ENCODE peak calls at places on chromosomes 1 and 21, in ten cellular contexts. P is CD8-positive, alpha-beta memory T cell; Q is left ventricle myocardium inferior; F is astrocyte; E is tibial nerve; B is GM23338; D is mesendoderm; V is uterus; Y is prostate gland; L is heart right ventricle. X is an unnamed sample. For H3K4me1, the result is how much of the 10 kb centered on the place peaks cover.

GRCh38 chr1:200992382-200993101 is 31.0 kb downstream of the KIF21B start:
- DNase-seq in P (no peak), Q (no peak), F (no peak), E (no peak), B (no peak), D (no peak), V (no peak), Y (no peak), L (no peak), X (no peak)

GRCh38 chr1:185408675-185409270 is 91.7 kb upstream of the IVNS1ABP start:
- DNase-seq in P (no peak), Q (no peak), F (peak), E (no peak), B (no peak), D (no peak), V (no peak), Y (no peak), L (no peak), X (no peak)

GRCh38 chr1:234213576-234214128 is 159.6 kb upstream of the COA6 start:
- DNase-seq in P (no peak), Q (no peak), F (no peak), E (no peak), B (no peak), D (no peak), V (no peak), Y (no peak), L (no peak), X (no peak)

GRCh38 chr21:31340499-31340898 is 3.6 kb downstream of the TIAM1 start:
- DNase-seq in P (no peak), Q (no peak), F (no peak), E (no peak), B (no peak), D (no peak), V (no peak), Y (no peak), L (no peak), X (no peak)

GRCh38 chr21:32101206-32101763 is 177.6 kb downstream of the MIS18A start:
- DNase-seq in P (no peak), Q (no peak), F (no peak), E (no peak), B (no peak), D (no peak), V (no peak), Y (no peak), L (no peak), X (no peak)

GRCh38 chr1:100851726-100852125 is 42.9 kb downstream of the EXTL2 start:
- DNase-seq in P (no peak), Q (no peak), F (no peak), E (no peak), B (no peak), D (no peak), V (no peak), Y (no peak), L (no peak), X (no peak)

GRCh38 chr1:35203295-35203694 is 10.3 kb upstream of the SFPQ start:
- DNase-seq in P (no peak), Q (no peak), F (no peak), E (no peak), B (no peak), D (no peak), V (no peak), Y (no peak), L (no peak), X (no peak)

GRCh38 chr1:64471218-64471719 is 1.3 kb downstream of the CACHD1 start:
- DNase-seq in P (no peak), Q (peak), F (no peak), E (no peak), B (peak), D (peak), V (peak), Y (peak), L (peak), X (peak)

GRCh38 chr1:106022312-106022902 is 1034.1 kb upstream of the PRMT6 start:
- DNase-seq in P (no peak), Q (no peak), F (no peak), E (no peak), B (peak), D (peak), V (no peak), Y (no peak), L (no peak), X (no peak)

GRCh38 chr1:160672118-160672517 is 25.3 kb upstream of the SLAMF1 start:
- DNase-seq in P (no peak), Q (no peak), F (no peak), E (no peak), B (peak), D (peak), V (no peak), Y (no peak), L (no peak), X (no peak)

GRCh38 chr1:7954683-7955082 is 6.8 kb upstream of the PARK7 start:
- DNase-seq in P (no peak), Q (no peak), F (no peak), E (no peak), B (no peak), D (no peak), V (no peak), Y (no peak), L (no peak), X (no peak)

GRCh38 chr1:66182551-66183178 is 351.3 kb upstream of the SGIP1 start:
- DNase-seq in P (peak), Q (no peak), F (peak), E (no peak), B (no peak), D (no peak), V (peak), Y (no peak), L (no peak), X (peak)

GRCh38 chr1:107058245-107059032 is 2.0 kb downstream of the PRMT6 start:
- DNase-seq in P (no peak), Q (no peak), F (no peak), E (no peak), B (no peak), D (peak), V (no peak), Y (no peak), L (no peak), X (no peak)

GRCh38 chr1:55912438-55912837 is 666.9 kb downstream of the PLPP3 start:
- DNase-seq in P (no peak), Q (no peak), F (no peak), E (no peak), B (no peak), D (no peak), V (no peak), Y (no peak), L (no peak), X (peak)

GRCh38 chr1:55589656-55590297 is 374.6 kb upstream of the USP24 start:
- DNase-seq in P (no peak), Q (no peak), F (peak), E (no peak), B (no peak), D (no peak), V (no peak), Y (no peak), L (peak), X (peak)

GRCh38 chr1:180863158-180863775 is 49.4 kb upstream of the KIAA1614 start:
- DNase-seq in P (peak), Q (no peak), F (peak), E (no peak), B (peak), D (peak), V (no peak), Y (peak), L (no peak), X (no peak)

GRCh38 chr1:155126494-155127104 is 1.1 kb upstream of the EFNA1 start:
- DNase-seq in P (peak), Q (peak), F (peak), E (no peak), B (peak), D (peak), V (peak), Y (peak), L (peak), X (peak)

GRCh38 chr1:17318262-17318661 is 10.3 kb downstream of the PADI4 start:
- DNase-seq in P (no peak), Q (no peak), F (no peak), E (no peak), B (no peak), D (no peak), V (no peak), Y (no peak), L (no peak), X (no peak)

GRCh38 chr1:30185313-30185712 is 538.1 kb downstream of the MATN1 start:
- DNase-seq in P (no peak), Q (no peak), F (no peak), E (no peak), B (no peak), D (no peak), V (no peak), Y (no peak), L (no peak), X (no peak)

GRCh38 chr1:61609040-61609439 is 115.9 kb downstream of the TM2D1 start:
- DNase-seq in P (no peak), Q (no peak), F (no peak), E (no peak), B (no peak), D (no peak), V (no peak), Y (no peak), L (no peak), X (no peak)

GRCh38 chr1:20587639-20588017 is 1.3 kb upstream of the CDA start:
- DNase-seq in P (no peak), Q (no peak), F (peak), E (no peak), B (no peak), D (no peak), V (peak), Y (no peak), L (no peak), X (no peak)

GRCh38 chr1:182786223-182787001 is 3.2 kb upstream of the NPL start:
- DNase-seq in P (peak), Q (peak), F (peak), E (no peak), B (peak), D (peak), V (peak), Y (no peak), L (peak), X (peak)

GRCh38 chr1:222283147-222283768 is 264.6 kb downstream of the HHIPL2 start:
- DNase-seq in P (no peak), Q (no peak), F (peak), E (no peak), B (no peak), D (no peak), V (no peak), Y (no peak), L (no peak), X (no peak)

GRCh38 chr1:1208713-1209433 is 2.5 kb upstream of the TNFRSF18 start:
- DNase-seq in P (no peak), Q (peak), F (peak), E (no peak), B (peak), D (no peak), V (no peak), Y (no peak), L (peak), X (peak)

GRCh38 chr1:11944358-11944981 is 10.0 kb downstream of the PLOD1 start:
- DNase-seq in P (no peak), Q (no peak), F (no peak), E (no peak), B (peak), D (peak), V (no peak), Y (peak), L (no peak), X (no peak)

GRCh38 chr1:214658175-214658574 is 55.2 kb downstream of the CENPF start:
- DNase-seq in P (no peak), Q (no peak), F (no peak), E (no peak), B (no peak), D (no peak), V (no peak), Y (no peak), L (no peak), X (no peak)

GRCh38 chr1:3409737-3410434 is 44.6 kb upstream of the ARHGEF16 start:
- DNase-seq in P (no peak), Q (peak), F (peak), E (peak), B (peak), D (peak), V (peak), Y (peak), L (peak), X (peak)

DNA sequence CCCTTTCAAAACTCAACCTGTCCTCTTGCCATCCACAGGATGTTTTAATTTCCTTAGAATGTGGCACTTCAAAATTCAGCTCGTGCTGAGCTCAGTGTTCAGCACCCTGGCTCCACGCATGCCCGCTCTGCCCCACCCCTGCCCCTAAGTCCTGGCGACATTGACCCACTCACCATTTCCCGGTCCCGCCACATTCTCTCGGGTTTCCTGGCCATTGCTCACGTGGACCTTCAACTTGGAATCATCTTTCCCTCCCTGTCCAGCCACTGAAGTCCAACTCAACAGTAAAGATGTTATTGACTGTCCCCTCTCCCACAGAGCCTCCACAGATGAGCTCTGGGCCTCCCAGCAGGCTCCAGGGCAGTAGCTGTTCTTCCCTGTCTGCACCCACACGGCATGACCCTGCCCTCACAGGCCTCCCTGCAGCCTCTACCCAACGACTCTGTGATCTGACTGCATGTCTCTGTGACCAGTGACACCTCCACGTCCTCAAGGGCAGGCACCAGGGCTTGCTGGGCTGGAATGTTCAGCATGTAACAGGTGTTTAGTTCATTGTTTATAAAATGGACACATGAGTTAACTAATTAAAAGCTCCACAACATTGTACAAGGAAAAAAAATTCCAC is 53.8 kb downstream of the ITPKB start:
- DNase-seq in P (no peak), Q (no peak), F (no peak), E (no peak), B (no peak), D (no peak), V (no peak), Y (no peak), L (no peak), X (no peak)
- H3K4me1 ChIP-seq in P (half or more), Q (half or more), F (under half), E (half or more), B (under half), D (under half), V (under half), Y (under half), L (half or more), X (under half)

GRCh38 chr1:111992396-111992985 is 3.0 kb upstream of the KCND3 start:
- DNase-seq in P (no peak), Q (no peak), F (no peak), E (no peak), B (no peak), D (no peak), V (no peak), Y (no peak), L (peak), X (peak)

GRCh38 chr1:111990026-111990877 is 784 bp upstream of the KCND3 start:
- DNase-seq in P (no peak), Q (peak), F (no peak), E (no peak), B (peak), D (peak), V (peak), Y (peak), L (peak), X (peak)

GRCh38 chr1:111989531-111990025 is at the start of gene KCND3:
- DNase-seq in P (no peak), Q (peak), F (no peak), E (no peak), B (peak), D (peak), V (peak), Y (peak), L (peak), X (peak)

GRCh38 chr1:111988743-111989453 is 570 bp downstream of the KCND3 start:
- DNase-seq in P (no peak), Q (peak), F (no peak), E (no peak), B (peak), D (peak), V (no peak), Y (peak), L (peak), X (peak)

GRCh38 chr1:111990878-111991760 is 1.7 kb upstream of the KCND3 start:
- DNase-seq in P (no peak), Q (peak), F (no peak), E (no peak), B (peak), D (peak), V (peak), Y (peak), L (peak), X (peak)
- H3K27ac ChIP-seq in P (no peak), Q (peak), F (no peak), E (no peak), B (no peak), D (no peak), V (peak), Y (peak), L (peak), X (peak)

GRCh38 chr1:21909286-21909759 is 27.8 kb downstream of the HSPG2 start:
- DNase-seq in P (no peak), Q (no peak), F (no peak), E (no peak), B (no peak), D (no peak), V (peak), Y (no peak), L (no peak), X (peak)

GRCh38 chr1:21912038-21912758 is 24.9 kb downstream of the HSPG2 start:
- DNase-seq in P (no peak), Q (no peak), F (no peak), E (no peak), B (no peak), D (no peak), V (no peak), Y (no peak), L (no peak), X (no peak)

GRCh38 chr1:21909787-21910503 is 27.2 kb downstream of the HSPG2 start:
- DNase-seq in P (no peak), Q (peak), F (peak), E (no peak), B (peak), D (peak), V (peak), Y (peak), L (peak), X (peak)

GRCh38 chr1:21911205-21912001 is 25.7 kb downstream of the HSPG2 start:
- DNase-seq in P (no peak), Q (peak), F (peak), E (no peak), B (no peak), D (no peak), V (peak), Y (no peak), L (peak), X (peak)

GRCh38 chr1:21910528-21911204 is 26.4 kb downstream of the HSPG2 start:
- DNase-seq in P (no peak), Q (no peak), F (no peak), E (no peak), B (no peak), D (no peak), V (no peak), Y (no peak), L (no peak), X (no peak)
- H3K4me1 ChIP-seq in P (under half), Q (half or more), F (under half), E (half or more), B (under half), D (under half), V (half or more), Y (under half), L (half or more), X (half or more)

GRCh38 chr1:205525495-205526285 is 21.2 kb downstream of the CDK18 start:
- DNase-seq in P (no peak), Q (no peak), F (no peak), E (no peak), B (no peak), D (no peak), V (no peak), Y (no peak), L (no peak), X (peak)
- H3K27ac ChIP-seq in P (no peak), Q (peak), F (no peak), E (no peak), B (no peak), D (no peak), V (no peak), Y (no peak), L (no peak), X (no peak)

GRCh38 chr1:10396870-10397269 is 2.0 kb upstream of the PGD start:
- DNase-seq in P (no peak), Q (no peak), F (no peak), E (no peak), B (no peak), D (no peak), V (no peak), Y (no peak), L (no peak), X (no peak)
- H3K4me1 ChIP-seq in P (under half), Q (under half), F (under half), E (under half), B (under half), D (under half), V (under half), Y (under half), L (under half), X (under half)

DNA sequence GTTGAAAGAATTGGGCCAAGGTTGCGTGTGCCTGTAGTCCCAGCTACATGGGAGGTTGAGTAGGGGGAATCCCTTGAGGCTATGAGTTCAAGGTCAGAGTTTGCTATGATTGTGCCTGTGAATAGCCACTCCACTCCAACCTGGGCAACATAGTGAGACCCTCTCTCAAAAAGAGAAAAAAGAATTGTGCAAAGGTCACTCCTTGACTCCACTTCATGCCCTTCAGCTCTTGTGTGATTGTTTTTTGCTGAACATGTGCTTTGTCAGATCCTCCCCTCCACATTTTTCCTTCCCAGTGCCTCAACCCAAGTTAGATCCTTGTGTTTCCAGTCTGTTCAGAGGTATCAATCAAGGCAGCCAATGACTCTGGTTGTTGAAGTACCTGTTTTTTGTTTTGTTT is 8.5 kb downstream of the TXNIP start:
- DNase-seq in P (no peak), Q (no peak), F (no peak), E (no peak), B (no peak), D (no peak), V (no peak), Y (no peak), L (no peak), X (no peak)
- H3K27ac ChIP-seq in P (no peak), Q (peak), F (no peak), E (no peak), B (no peak), D (no peak), V (peak), Y (no peak), L (peak), X (peak)

GRCh38 chr1:53656062-53656915 is 82.7 kb downstream of the GLIS1 start:
- DNase-seq in P (no peak), Q (no peak), F (peak), E (no peak), B (no peak), D (no peak), V (no peak), Y (no peak), L (no peak), X (no peak)

GRCh38 chr1:53657256-53657805 is 81.6 kb downstream of the GLIS1 start:
- DNase-seq in P (no peak), Q (no peak), F (no peak), E (no peak), B (no peak), D (no peak), V (no peak), Y (no peak), L (no peak), X (no peak)

GRCh38 chr1:53657891-53658396 is 81.0 kb downstream of the GLIS1 start:
- DNase-seq in P (no peak), Q (no peak), F (no peak), E (no peak), B (no peak), D (no peak), V (no peak), Y (no peak), L (no peak), X (no peak)

GRCh38 chr1:53658489-53659230 is 80.3 kb downstream of the GLIS1 start:
- DNase-seq in P (no peak), Q (no peak), F (no peak), E (no peak), B (no peak), D (no peak), V (no peak), Y (no peak), L (no peak), X (no peak)

DNA sequence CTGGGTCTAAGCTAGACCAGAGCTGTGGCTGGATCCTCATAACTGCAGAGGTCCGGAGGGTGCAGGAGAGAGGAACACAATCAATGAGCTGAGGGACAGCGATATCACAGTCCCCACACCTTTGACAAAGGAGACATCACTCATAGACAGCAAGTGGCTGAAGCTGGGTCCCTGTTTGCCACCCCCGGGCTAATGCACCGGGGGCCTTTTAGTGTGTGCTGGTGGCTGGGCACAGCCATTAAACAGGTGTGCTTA is 82.1 kb downstream of the GLIS1 start:
- DNase-seq in P (no peak), Q (no peak), F (no peak), E (no peak), B (no peak), D (no peak), V (no peak), Y (no peak), L (no peak), X (no peak)
- H3K4me1 ChIP-seq in P (under half), Q (under half), F (under half), E (under half), B (under half), D (under half), V (under half), Y (under half), L (under half), X (under half)